ENCODE peak calls at places on chromosomes 4 and X, in six cellular contexts. N is fibroblast of lung, X is pancreas, Z is posterior vena cava, Q is HL-60, K is H9. A is an unnamed sample.

GRCh38 chr4:6343950-6344408 is 74.3 kb downstream of the WFS1 start:
- DNase-seq in N (peak; percentile 82), X (no peak), Z (peak; percentile 64), Q (no peak), K (peak; percentile 64), A (peak; percentile 65)

GRCh38 chrX:110032534-110033161 is 29.7 kb downstream of the TMEM164 start:
- DNase-seq in N (no peak), X (no peak), Z (no peak), Q (no peak), K (no peak), A (no peak)

GRCh38 chr4:74628808-74629616 is 165.3 kb downstream of the BTC start:
- DNase-seq in N (no peak), X (no peak), Z (no peak), Q (peak; percentile 78), K (no peak), A (no peak)

GRCh38 chr4:78480286-78480685 is 71.3 kb upstream of the ANXA3 start:
- DNase-seq in N (no peak), X (no peak), Z (no peak), Q (no peak), K (no peak), A (no peak)

GRCh38 chr4:94412019-94413017 is 39.4 kb upstream of the PDLIM5 start:
- DNase-seq in N (peak; percentile 88), X (peak; percentile 18), Z (no peak), Q (no peak), K (no peak), A (no peak)

GRCh38 chr4:47696823-47697222 is 141.0 kb downstream of the CORIN start:
- DNase-seq in N (no peak), X (no peak), Z (no peak), Q (no peak), K (no peak), A (no peak)

GRCh38 chr4:177385576-177386320 is 56.5 kb downstream of the AGA start:
- DNase-seq in N (peak; percentile 27), X (no peak), Z (no peak), Q (no peak), K (no peak), A (no peak)

GRCh38 chr4:51906167-51906647 is 63.3 kb downstream of the DCUN1D4 start:
- DNase-seq in N (peak; percentile 49), X (no peak), Z (no peak), Q (peak; percentile 67), K (no peak), A (no peak)

GRCh38 chr4:96677499-96677898 is 837.6 kb downstream of the PDHA2 start:
- DNase-seq in N (peak; percentile 65), X (no peak), Z (no peak), Q (no peak), K (no peak), A (no peak)

GRCh38 chr4:16750216-16750615 is 148.2 kb downstream of the LDB2 start:
- DNase-seq in N (no peak), X (no peak), Z (no peak), Q (no peak), K (no peak), A (no peak)

GRCh38 chr4:88102029-88102428 is 56.4 kb downstream of the ABCG2 start:
- DNase-seq in N (no peak), X (no peak), Z (no peak), Q (no peak), K (no peak), A (no peak)

GRCh38 chr4:734951-735350 is 29.3 kb downstream of the PCGF3 start:
- DNase-seq in N (no peak), X (no peak), Z (no peak), Q (no peak), K (no peak), A (no peak)

GRCh38 chr4:138310991-138311390 is 68.8 kb upstream of the SLC7A11 start:
- DNase-seq in N (peak; percentile 87), X (no peak), Z (no peak), Q (no peak), K (no peak), A (no peak)

A was measured in stomach.